ENCODE peak calls at places on chromosomes 1 and 21, in seven cellular contexts. G is skeletal muscle cell, K is fibroblast of the conjunctiva, J is T-helper 2 cell, I is dermis microvascular lymphatic vessel endothelial cell, Z is T follicular helper cell, O is transverse colon. R is an unnamed sample.

GRCh38 chr1:13807213-13807612 is 107.2 kb downstream of the PRDM2 start:
- DNase-seq in G (no peak), K (no peak), J (no peak), I (peak; percentile 44), Z (no peak), O (peak; percentile 52), R (no peak)

GRCh38 chr1:63626222-63626621 is 33.0 kb downstream of the PGM1 start:
- DNase-seq in G (no peak), K (no peak), J (no peak), I (no peak), Z (no peak), O (no peak), R (no peak)

GRCh38 chr1:101200513-101200912 is 36.3 kb upstream of the S1PR1 start:
- DNase-seq in G (peak; percentile 65), K (peak; percentile 21), J (no peak), I (peak; percentile 24), Z (no peak), O (no peak), R (no peak)

GRCh38 chr1:12013317-12013588 is 6.0 kb upstream of the MIIP start:
- DNase-seq in G (no peak), K (no peak), J (no peak), I (no peak), Z (no peak), O (no peak), R (no peak)

GRCh38 chr1:191405417-191405816 is 752.8 kb upstream of the RGS18 start:
- DNase-seq in G (no peak), K (no peak), J (no peak), I (no peak), Z (no peak), O (no peak), R (no peak)

GRCh38 chr21:43340491-43341348 is 86.2 kb downstream of the SIK1 start:
- DNase-seq in G (peak; percentile 79), K (no peak), J (no peak), I (peak; percentile 68), Z (no peak), O (peak; percentile 59), R (no peak)

GRCh38 chr1:232687304-232687703 is 57.4 kb upstream of the SIPA1L2 start:
- DNase-seq in G (no peak), K (no peak), J (no peak), I (no peak), Z (no peak), O (no peak), R (no peak)

GRCh38 chr1:59641861-59642260 is 172.9 kb upstream of the HOOK1 start:
- DNase-seq in G (no peak), K (no peak), J (no peak), I (no peak), Z (no peak), O (no peak), R (no peak)

GRCh38 chr1:167467126-167467725 is 51.1 kb downstream of the CD247 start:
- DNase-seq in G (no peak), K (no peak), J (no peak), I (no peak), Z (no peak), O (no peak), R (no peak)

GRCh38 chr1:1005774-1006304 is 5.9 kb upstream of the HES4 start:
- DNase-seq in G (no peak), K (no peak), J (no peak), I (no peak), Z (no peak), O (no peak), R (no peak)

GRCh38 chr1:116489231-116489697 is 81.6 kb downstream of the CD58 start:
- DNase-seq in G (no peak), K (no peak), J (no peak), I (peak; percentile 94), Z (no peak), O (peak; percentile 48), R (peak; percentile 69)

GRCh38 chr1:5983361-5984103 is 8.7 kb downstream of the NPHP4 start:
- DNase-seq in G (peak; percentile 82), K (peak; percentile 12), J (no peak), I (peak; percentile 47), Z (no peak), O (no peak), R (no peak)

GRCh38 chr21:28705616-28706015 is 287.1 kb downstream of the LTN1 start:
- DNase-seq in G (no peak), K (no peak), J (no peak), I (no peak), Z (no peak), O (no peak), R (no peak)

GRCh38 chr1:75600781-75601180 is 10.1 kb downstream of the SLC44A5 start:
- DNase-seq in G (no peak), K (no peak), J (no peak), I (no peak), Z (no peak), O (no peak), R (no peak)

GRCh38 chr1:20074046-20074724 is 4.2 kb downstream of the PLA2G5 start:
- DNase-seq in G (no peak), K (no peak), J (no peak), I (no peak), Z (no peak), O (no peak), R (no peak)

GRCh38 chr21:34835526-34835925 is 166.7 kb downstream of the CLIC6 start:
- DNase-seq in G (peak; percentile 84), K (peak; percentile 74), J (no peak), I (no peak), Z (no peak), O (peak; percentile 23), R (no peak)

GRCh38 chr1:55781944-55782482 is 566.8 kb upstream of the USP24 start:
- DNase-seq in G (peak; percentile 82), K (peak; percentile 52), J (no peak), I (no peak), Z (no peak), O (peak; percentile 15), R (peak; percentile 22)